ENCODE peak calls at places on chromosomes 5 and 9, in eight cellular contexts. O is GM12878, V is A549, L is suprapubic skin, W is ovary, A is K562, F is H1, R is stomach. S is an unnamed sample.

GRCh38 chr5:32711693-32712462 is 757 bp downstream of the NPR3 start:
- DNase-seq in O (no peak), V (peak; percentile 35), L (no peak), W (no peak), A (no peak), F (peak; percentile 71), R (no peak), S (peak; percentile 79)

GRCh38 chr9:33185858-33186257 is 18.7 kb upstream of the B4GALT1 start:
- DNase-seq in O (no peak), V (no peak), L (no peak), W (no peak), A (no peak), F (no peak), R (peak; percentile 74), S (no peak)

GRCh38 chr5:132825165-132825823 is 5.2 kb downstream of the SHROOM1 start:
- DNase-seq in O (no peak), V (no peak), L (no peak), W (no peak), A (no peak), F (peak; percentile 80), R (no peak), S (no peak)

GRCh38 chr5:81044868-81045267 is 84.7 kb downstream of the RASGRF2 start:
- DNase-seq in O (no peak), V (no peak), L (no peak), W (no peak), A (no peak), F (no peak), R (no peak), S (no peak)

GRCh38 chr5:179258001-179258921 is 87.0 kb downstream of the ADAMTS2 start:
- DNase-seq in O (no peak), V (no peak), L (peak; percentile 53), W (no peak), A (no peak), F (no peak), R (peak; percentile 17), S (peak; percentile 62)

GRCh38 chr5:157748740-157749461 is 5.4 kb downstream of the LSM11 start:
- DNase-seq in O (no peak), V (no peak), L (no peak), W (no peak), A (peak; percentile 25), F (no peak), R (no peak), S (no peak)

GRCh38 chr5:96657068-96657467 is 5.1 kb upstream of the CAST start:
- DNase-seq in O (peak; percentile 61), V (peak; percentile 64), L (no peak), W (no peak), A (peak; percentile 30), F (no peak), R (no peak), S (no peak)

GRCh38 chr5:17187401-17187800 is 30.0 kb upstream of the BASP1 start:
- DNase-seq in O (no peak), V (no peak), L (no peak), W (no peak), A (no peak), F (no peak), R (no peak), S (no peak)

GRCh38 chr9:15642369-15642962 is 89.6 kb downstream of the CCDC171 start:
- DNase-seq in O (no peak), V (peak; percentile 26), L (no peak), W (no peak), A (no peak), F (no peak), R (no peak), S (no peak)

GRCh38 chr9:108078823-108079222 is 589.3 kb upstream of the KLF4 start:
- DNase-seq in O (no peak), V (no peak), L (no peak), W (no peak), A (no peak), F (no peak), R (no peak), S (no peak)
- TF ChIP-seq EP300 in O (no peak), V (no peak), L (no peak), W (no peak), A (no peak), F (no peak), R (no peak), S (no peak)

GRCh38 chr5:127097288-127097687 is 24.0 kb upstream of the C5orf63 start:
- DNase-seq in O (no peak), V (no peak), L (no peak), W (no peak), A (no peak), F (no peak), R (no peak), S (no peak)

GRCh38 chr5:127096328-127096993 is 23.2 kb upstream of the C5orf63 start:
- DNase-seq in O (no peak), V (no peak), L (no peak), W (no peak), A (no peak), F (no peak), R (no peak), S (no peak)

GRCh38 chr5:127098246-127098645 is 24.9 kb upstream of the C5orf63 start:
- DNase-seq in O (no peak), V (no peak), L (no peak), W (no peak), A (no peak), F (no peak), R (no peak), S (no peak)

GRCh38 chr5:127092690-127093089 is 19.4 kb upstream of the C5orf63 start:
- DNase-seq in O (no peak), V (no peak), L (no peak), W (no peak), A (no peak), F (no peak), R (no peak), S (no peak)

DNA sequence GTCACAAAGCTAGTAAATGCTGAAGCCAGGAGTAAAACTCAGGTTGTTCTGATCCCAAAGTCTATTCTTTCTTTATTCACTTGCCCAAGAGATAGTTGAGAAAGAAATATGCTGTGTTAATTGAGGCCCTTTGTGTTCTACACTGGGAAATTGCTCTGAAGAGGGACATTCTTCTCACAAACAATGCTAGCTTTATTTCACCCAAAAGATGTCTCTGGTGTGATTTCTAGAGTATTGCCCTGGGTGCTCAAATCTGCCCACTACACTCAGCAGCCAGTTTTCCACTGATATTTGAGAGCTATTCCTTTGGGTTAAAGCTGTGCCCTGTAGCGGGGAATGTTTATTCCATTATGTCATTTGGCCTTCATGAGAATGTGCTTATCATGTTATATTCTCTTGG is 20.9 kb upstream of the C5orf63 start:
- DNase-seq in O (no peak), V (no peak), L (no peak), W (no peak), A (no peak), F (no peak), R (no peak), S (no peak)
- H3K4me3 ChIP-seq in O (no peak overlapping the region), V (no peak overlapping the region), L (no peak overlapping the region), W (no peak overlapping the region), A (no peak overlapping the region), F (no peak overlapping the region), R (no peak overlapping the region), S (no peak overlapping the region)

GRCh38 chr9:503331-503730 is 288.7 kb downstream of the DOCK8 start:
- DNase-seq in O (no peak), V (no peak), L (no peak), W (no peak), A (no peak), F (no peak), R (no peak), S (no peak)

GRCh38 chr9:503881-504852 is 289.5 kb downstream of the DOCK8 start:
- DNase-seq in O (no peak), V (peak; percentile 75), L (peak; percentile 76), W (peak; percentile 72), A (peak; percentile 85), F (peak; percentile 83), R (peak; percentile 87), S (peak; percentile 81)

GRCh38 chr9:504921-505821 is 290.5 kb downstream of the DOCK8 start:
- DNase-seq in O (no peak), V (peak; percentile 47), L (no peak), W (peak; percentile 38), A (peak; percentile 16), F (peak; percentile 62), R (peak; percentile 27), S (peak; percentile 71)
- TF ChIP-seq EP300 in O (no peak), V (no peak), L (no peak), W (no peak), A (no peak), F (no peak), R (no peak), S (no peak)

DNA sequence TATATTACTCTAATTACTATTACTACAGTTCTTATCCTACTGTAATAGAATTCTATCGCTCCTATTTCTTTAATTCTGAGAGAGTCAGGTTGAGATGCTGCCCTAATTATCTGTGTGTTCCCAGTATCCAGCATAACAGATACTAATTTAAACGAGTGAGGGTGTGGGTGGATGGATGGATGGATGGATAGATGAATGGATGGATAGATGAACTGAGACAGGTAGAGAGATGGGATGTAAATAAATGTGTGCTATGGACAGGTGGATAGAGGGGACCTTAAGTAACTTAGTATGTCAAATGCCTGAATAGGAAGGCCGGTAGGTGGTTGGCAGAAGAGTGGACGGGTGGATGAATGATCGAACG is 143.6 kb upstream of the ADRA1B start:
- DNase-seq in O (no peak), V (no peak), L (no peak), W (no peak), A (no peak), F (no peak), R (no peak), S (no peak)
- H3K4me3 ChIP-seq in O (no peak overlapping the region), V (peak overlapping the region; percentile 41), L (peak overlapping the region; percentile 35), W (peak overlapping the region; percentile 22), A (no peak overlapping the region), F (peak overlapping the region; percentile 14), R (no peak overlapping the region), S (no peak overlapping the region)

GRCh38 chr9:88773627-88774244 is 217.5 kb upstream of the S1PR3 start:
- DNase-seq in O (no peak), V (no peak), L (no peak), W (no peak), A (no peak), F (no peak), R (no peak), S (no peak)
- TF ChIP-seq EP300 in O (no peak), V (no peak), L (no peak), W (no peak), A (no peak), F (no peak), R (no peak), S (no peak)

GRCh38 chr5:36723921-36724320 is 117.5 kb downstream of the SLC1A3 start:
- DNase-seq in O (peak; percentile 77), V (no peak), L (no peak), W (no peak), A (no peak), F (no peak), R (no peak), S (no peak)
- H3K4me3 ChIP-seq in O (peak overlapping the region; percentile 60), V (no peak overlapping the region), L (no peak overlapping the region), W (no peak overlapping the region), A (no peak overlapping the region), F (no peak overlapping the region), R (no peak overlapping the region), S (no peak overlapping the region)

S was measured in sigmoid colon.